ENCODE peak calls at places on chromosomes 1 and 21, in four cellular contexts. R, T, Q and F are unnamed samples.

GRCh38 chr1:203090667-203091320 is 5.0 kb upstream of the MYOG start:
- DNase-seq in R (no peak), T (peak), Q (no peak), F (no peak)

GRCh38 chr1:193190096-193190744 is 3.8 kb upstream of the B3GALT2 start:
- DNase-seq in R (no peak), T (peak), Q (no peak), F (peak)

GRCh38 chr1:38577937-38578443 is 281.6 kb downstream of the RRAGC start:
- DNase-seq in R (no peak), T (no peak), Q (no peak), F (no peak)

GRCh38 chr1:177065430-177065829 is 99.1 kb downstream of the ASTN1 start:
- DNase-seq in R (no peak), T (no peak), Q (no peak), F (no peak)

GRCh38 chr1:113205980-113206766 is 133.2 kb downstream of the LRIG2 start:
- DNase-seq in R (no peak), T (no peak), Q (no peak), F (no peak)

GRCh38 chr1:224632921-224633321 is 16.8 kb downstream of the CNIH3 start:
- DNase-seq in R (peak), T (peak), Q (no peak), F (peak)

GRCh38 chr1:220761688-220762427 is 13.7 kb downstream of the MTARC2 start:
- DNase-seq in R (no peak), T (no peak), Q (no peak), F (no peak)

GRCh38 chr21:16789636-16790035 is 723.2 kb upstream of the CXADR start:
- DNase-seq in R (no peak), T (no peak), Q (no peak), F (no peak)

GRCh38 chr1:199742547-199742946 is 285.0 kb upstream of the NR5A2 start:
- DNase-seq in R (no peak), T (peak), Q (no peak), F (peak)

GRCh38 chr1:43011020-43011419 is 52.4 kb upstream of the SLC2A1 start:
- DNase-seq in R (no peak), T (no peak), Q (no peak), F (no peak)

GRCh38 chr1:116529199-116529616 is 41.6 kb downstream of the CD58 start:
- DNase-seq in R (no peak), T (peak), Q (no peak), F (no peak)

GRCh38 chr21:35366348-35367085 is 317.4 kb upstream of the RUNX1 start:
- DNase-seq in R (no peak), T (peak), Q (no peak), F (peak)

GRCh38 chr1:25654109-25654660 is 37.6 kb downstream of the MAN1C1 start:
- DNase-seq in R (no peak), T (no peak), Q (no peak), F (no peak)

GRCh38 chr1:51675177-51675780 is 58.4 kb downstream of the OSBPL9 start:
- DNase-seq in R (no peak), T (peak), Q (no peak), F (no peak)

GRCh38 chr21:17786219-17787181 is 32.7 kb downstream of the C21orf91 start:
- DNase-seq in R (no peak), T (no peak), Q (no peak), F (no peak)

GRCh38 chr1:84851839-84852238 is 41.2 kb downstream of the LPAR3 start:
- DNase-seq in R (no peak), T (peak), Q (no peak), F (peak)

GRCh38 chr1:84166797-84167196 is 22.7 kb downstream of the PRKACB start:
- DNase-seq in R (no peak), T (no peak), Q (no peak), F (no peak)

GRCh38 chr21:45442276-45442675 is 37.3 kb downstream of the COL18A1 start:
- DNase-seq in R (no peak), T (no peak), Q (no peak), F (no peak)

GRCh38 chr21:45441431-45442255 is 36.7 kb downstream of the COL18A1 start:
- DNase-seq in R (no peak), T (no peak), Q (no peak), F (no peak)

GRCh38 chr21:45445369-45445768 is 40.4 kb downstream of the COL18A1 start:
- DNase-seq in R (no peak), T (no peak), Q (no peak), F (no peak)

GRCh38 chr21:45444385-45444784 is 39.4 kb downstream of the COL18A1 start:
- DNase-seq in R (no peak), T (no peak), Q (no peak), F (no peak)

GRCh38 chr21:45443595-45444181 is 38.7 kb downstream of the COL18A1 start:
- DNase-seq in R (no peak), T (no peak), Q (no peak), F (no peak)
- TF ChIP-seq CTCF in R (no peak), T (peak), Q (no peak), F (peak)

GRCh38 chr1:67749844-67750689 is 65.1 kb downstream of the GADD45A start:
- DNase-seq in R (peak), T (peak), Q (no peak), F (peak)

GRCh38 chr1:67748147-67748546 is 63.1 kb downstream of the GADD45A start:
- DNase-seq in R (no peak), T (no peak), Q (no peak), F (no peak)

GRCh38 chr1:67749263-67749843 is 64.4 kb downstream of the GADD45A start:
- DNase-seq in R (peak), T (no peak), Q (no peak), F (no peak)

GRCh38 chr1:67747667-67748066 is 62.7 kb downstream of the GADD45A start:
- DNase-seq in R (no peak), T (peak), Q (no peak), F (peak)

DNA sequence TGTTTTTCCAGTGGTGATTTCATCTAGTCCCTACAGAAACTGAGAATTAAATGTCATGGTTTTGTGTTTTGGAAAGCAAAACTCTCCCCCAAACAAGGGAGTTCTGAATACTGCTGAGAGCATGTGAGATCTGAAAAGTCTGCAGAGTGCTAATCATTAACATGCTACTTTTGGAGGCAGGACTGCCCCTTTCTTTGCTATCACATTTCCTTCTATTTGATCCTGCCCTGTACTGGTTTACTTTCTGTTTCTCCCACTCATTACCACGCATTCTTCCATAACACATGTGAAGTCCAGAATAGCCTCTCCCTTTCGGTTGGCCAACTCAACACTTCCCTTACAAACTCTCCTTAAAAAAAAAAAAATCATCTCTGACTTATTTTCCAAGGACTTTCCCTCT is 63.6 kb downstream of the GADD45A start:
- DNase-seq in R (no peak), T (peak), Q (no peak), F (peak)
- H3K4me3 ChIP-seq in R (peak), T (peak), Q (peak), F (peak)

GRCh38 chr1:153541641-153542569 is 1.2 kb upstream of the S100A5 start:
- DNase-seq in R (no peak), T (no peak), Q (no peak), F (no peak)

GRCh38 chr1:153537376-153537730 is 1.6 kb upstream of the S100A6 start:
- DNase-seq in R (no peak), T (no peak), Q (no peak), F (no peak)

GRCh38 chr1:153540394-153541361 is at the start of gene S100A5:
- DNase-seq in R (no peak), T (peak), Q (no peak), F (no peak)

GRCh38 chr1:153538315-153538821 is 2.4 kb downstream of the S100A5 start:
- DNase-seq in R (peak), T (peak), Q (no peak), F (no peak)

GRCh38 chr1:153539395-153540093 is 1.2 kb downstream of the S100A5 start:
- DNase-seq in R (no peak), T (no peak), Q (no peak), F (no peak)
- TF ChIP-seq CTCF in R (no peak), T (no peak), Q (no peak), F (no peak)

DNA sequence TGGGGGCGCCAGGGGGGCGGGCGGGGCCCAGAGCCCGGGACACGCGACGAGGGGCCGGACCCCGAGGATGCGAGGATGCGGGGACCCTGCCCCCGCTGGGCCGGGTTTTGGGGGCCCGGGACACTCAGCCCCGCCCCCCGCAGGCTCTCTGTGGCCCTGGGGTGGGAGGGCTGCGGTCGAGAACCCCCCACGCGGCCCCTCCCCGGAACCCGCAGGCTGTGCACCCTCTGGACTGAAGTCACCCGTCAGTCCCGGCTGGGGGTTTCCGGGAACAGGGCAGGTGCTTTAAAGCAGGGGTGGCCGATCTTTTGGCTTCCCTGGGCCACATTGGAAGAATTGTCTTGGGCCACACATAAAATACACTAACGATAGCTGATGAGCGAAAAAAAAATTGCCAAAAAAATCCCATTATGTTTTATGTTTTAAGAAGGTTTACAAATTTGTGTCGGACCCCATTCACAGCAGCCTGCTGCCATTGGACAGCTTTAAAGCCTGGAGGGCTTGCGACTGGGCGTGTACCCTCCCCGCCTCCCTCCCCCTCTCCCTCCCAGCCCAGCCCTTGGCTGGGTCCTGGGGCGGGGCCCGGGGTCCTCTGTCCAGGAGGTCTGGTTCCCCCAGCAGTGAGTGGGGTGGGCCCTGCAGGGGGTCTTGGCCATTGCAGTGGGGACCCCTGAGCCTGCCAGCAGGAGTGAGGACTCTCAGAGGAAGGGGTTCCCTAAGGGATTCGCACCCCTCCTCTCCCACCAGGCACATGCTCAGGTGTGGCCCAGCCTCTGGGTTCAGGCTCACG is 21.6 kb upstream of the C1orf159 start:
- DNase-seq in R (no peak), T (no peak), Q (no peak), F (no peak)
- H3K4me3 ChIP-seq in R (peak), T (no peak), Q (no peak), F (no peak)

DNA sequence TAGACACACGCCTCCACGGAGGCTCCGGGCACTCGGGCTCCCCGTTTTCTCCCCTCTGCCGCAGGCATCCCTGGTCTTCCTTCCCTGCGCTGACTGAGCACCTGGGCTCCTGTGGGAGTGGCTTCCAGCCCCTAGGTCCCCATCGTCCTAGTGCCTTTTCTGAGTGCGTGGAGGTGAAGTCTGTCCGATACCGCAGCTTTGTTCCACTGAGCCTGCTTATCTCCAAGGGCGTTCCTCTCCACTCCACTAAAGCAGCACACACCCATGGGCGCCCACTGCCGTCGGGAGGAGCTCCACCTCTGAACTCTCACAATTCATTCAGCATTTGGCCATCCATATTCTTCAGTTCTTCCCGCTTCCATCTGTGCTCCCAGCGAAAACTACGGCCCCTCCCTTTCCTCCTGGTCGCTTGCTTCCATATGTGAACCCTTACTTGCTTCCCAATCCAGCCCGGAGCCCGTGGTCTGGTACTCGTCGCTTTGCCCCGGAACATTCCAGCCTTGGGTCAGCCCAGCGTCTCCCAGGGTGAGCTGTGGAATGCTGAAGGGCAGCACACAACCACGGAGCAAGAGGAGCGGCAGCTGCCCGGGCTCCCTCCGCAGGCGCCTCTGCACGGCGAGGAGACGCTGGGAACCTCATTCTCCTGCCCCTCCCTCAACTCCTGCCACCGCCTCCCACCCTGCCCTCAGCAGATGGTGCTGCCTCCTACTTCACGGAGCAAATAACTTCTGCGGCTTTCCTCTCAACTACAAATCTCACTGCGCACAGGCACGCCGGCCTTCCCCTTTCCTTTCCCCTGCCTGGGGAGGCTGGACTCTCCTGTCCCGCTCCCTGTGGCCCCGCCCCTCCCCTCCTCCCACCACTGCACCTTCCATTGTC is 27.5 kb downstream of the ATP8B2 start:
- DNase-seq in R (peak), T (peak), Q (peak), F (peak)
- TF ChIP-seq CTCF in R (no peak), T (no peak), Q (no peak), F (no peak)